ENCODE peak calls at places on chromosomes 12 and 14, in seven cellular contexts. One of them, this sample, is unnamed. For H3K4me1 and H3K36me3, the result is how much of the 10 kb centered on the place peaks cover.

GRCh38 chr14:61281186-61281676 is at the start of gene TMEM30B:
- DNase-seq in neuronal stem cell: no peak
- DNase-seq in mammary epithelial cell: peak
- DNase-seq in psoas muscle: no peak
- DNase-seq in hepatocyte: peak
- DNase-seq in breast epithelium: peak
- DNase-seq in adipocyte: no peak
- DNase-seq in this sample: no peak

GRCh38 chr12:6093764-6094163 is 30.7 kb downstream of the VWF start:
- DNase-seq in neuronal stem cell: no peak
- DNase-seq in mammary epithelial cell: no peak
- DNase-seq in psoas muscle: no peak
- DNase-seq in hepatocyte: no peak
- DNase-seq in breast epithelium: peak
- DNase-seq in adipocyte: no peak
- DNase-seq in this sample: no peak

GRCh38 chr12:68119724-68120211 is 39.8 kb downstream of the IFNG start:
- DNase-seq in neuronal stem cell: no peak
- DNase-seq in mammary epithelial cell: peak
- DNase-seq in psoas muscle: no peak
- DNase-seq in hepatocyte: no peak
- DNase-seq in breast epithelium: no peak
- DNase-seq in adipocyte: no peak
- DNase-seq in this sample: no peak

GRCh38 chr12:119691202-119691846 is 23.4 kb downstream of the PRKAB1 start:
- DNase-seq in neuronal stem cell: no peak
- DNase-seq in mammary epithelial cell: no peak
- DNase-seq in psoas muscle: no peak
- DNase-seq in hepatocyte: no peak
- DNase-seq in breast epithelium: no peak
- DNase-seq in adipocyte: no peak
- DNase-seq in this sample: no peak

GRCh38 chr14:64234877-64235651 is 59.1 kb downstream of the ESR2 start:
- DNase-seq in neuronal stem cell: no peak
- DNase-seq in mammary epithelial cell: peak
- DNase-seq in psoas muscle: no peak
- DNase-seq in hepatocyte: no peak
- DNase-seq in breast epithelium: peak
- DNase-seq in adipocyte: no peak
- DNase-seq in this sample: no peak

GRCh38 chr12:13435535-13435934 is 239.0 kb downstream of the EMP1 start:
- DNase-seq in neuronal stem cell: no peak
- DNase-seq in mammary epithelial cell: no peak
- DNase-seq in psoas muscle: no peak
- DNase-seq in hepatocyte: peak
- DNase-seq in breast epithelium: no peak
- DNase-seq in adipocyte: no peak
- DNase-seq in this sample: no peak

GRCh38 chr14:66152269-66152668 is 333.9 kb upstream of the CCDC196 start:
- DNase-seq in neuronal stem cell: no peak
- DNase-seq in mammary epithelial cell: no peak
- DNase-seq in psoas muscle: no peak
- DNase-seq in hepatocyte: peak
- DNase-seq in breast epithelium: no peak
- DNase-seq in adipocyte: no peak
- DNase-seq in this sample: no peak

GRCh38 chr12:113735146-113735545 is 231.0 kb downstream of the RBM19 start:
- DNase-seq in neuronal stem cell: no peak
- DNase-seq in mammary epithelial cell: no peak
- DNase-seq in psoas muscle: no peak
- DNase-seq in hepatocyte: no peak
- DNase-seq in breast epithelium: no peak
- DNase-seq in adipocyte: no peak
- DNase-seq in this sample: no peak

GRCh38 chr12:32522322-32523221 is 123.2 kb downstream of the FGD4 start:
- DNase-seq in neuronal stem cell: no peak
- DNase-seq in mammary epithelial cell: no peak
- DNase-seq in psoas muscle: no peak
- DNase-seq in hepatocyte: no peak
- DNase-seq in breast epithelium: no peak
- DNase-seq in adipocyte: no peak
- DNase-seq in this sample: no peak

DNA sequence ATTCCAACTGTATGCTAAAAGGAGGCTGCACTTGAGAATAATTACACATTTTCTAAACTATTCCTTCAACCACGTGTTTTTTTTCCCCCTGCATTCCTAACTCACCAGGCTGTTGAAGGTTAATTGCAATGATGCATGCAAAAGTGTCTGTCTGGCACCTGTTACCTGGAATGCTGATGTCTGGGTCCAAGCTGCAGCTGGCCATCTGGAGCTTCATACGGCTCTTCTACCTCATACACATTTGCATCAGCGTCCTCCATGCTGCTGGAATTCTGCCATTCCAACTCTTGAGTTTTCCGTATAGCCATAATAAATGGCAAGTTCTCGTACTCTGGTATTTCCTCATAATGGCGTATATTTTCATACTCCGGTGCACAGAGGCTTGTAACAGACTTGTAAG is 8.6 kb downstream of the FGD6 start:
- DNase-seq in neuronal stem cell: no peak
- DNase-seq in mammary epithelial cell: no peak
- DNase-seq in psoas muscle: no peak
- DNase-seq in hepatocyte: no peak
- DNase-seq in breast epithelium: no peak
- DNase-seq in adipocyte: no peak
- DNase-seq in this sample: no peak
- H3K4me1 ChIP-seq in neuronal stem cell: under half
- H3K4me1 ChIP-seq in mammary epithelial cell: under half
- H3K4me1 ChIP-seq in psoas muscle: under half
- H3K4me1 ChIP-seq in hepatocyte: under half
- H3K4me1 ChIP-seq in breast epithelium: under half
- H3K4me1 ChIP-seq in adipocyte: under half
- H3K4me1 ChIP-seq in this sample: under half

GRCh38 chr12:96375841-96376249 is 24.4 kb downstream of the CDK17 start:
- DNase-seq in neuronal stem cell: no peak
- DNase-seq in mammary epithelial cell: no peak
- DNase-seq in psoas muscle: no peak
- DNase-seq in hepatocyte: no peak
- DNase-seq in breast epithelium: no peak
- DNase-seq in adipocyte: no peak
- DNase-seq in this sample: no peak

GRCh38 chr12:96383371-96383770 is 16.9 kb downstream of the CDK17 start:
- DNase-seq in neuronal stem cell: no peak
- DNase-seq in mammary epithelial cell: no peak
- DNase-seq in psoas muscle: no peak
- DNase-seq in hepatocyte: no peak
- DNase-seq in breast epithelium: no peak
- DNase-seq in adipocyte: no peak
- DNase-seq in this sample: no peak

GRCh38 chr12:96376865-96377264 is 23.4 kb downstream of the CDK17 start:
- DNase-seq in neuronal stem cell: no peak
- DNase-seq in mammary epithelial cell: no peak
- DNase-seq in psoas muscle: no peak
- DNase-seq in hepatocyte: no peak
- DNase-seq in breast epithelium: no peak
- DNase-seq in adipocyte: no peak
- DNase-seq in this sample: no peak

GRCh38 chr12:96375173-96375572 is 25.1 kb downstream of the CDK17 start:
- DNase-seq in neuronal stem cell: no peak
- DNase-seq in mammary epithelial cell: no peak
- DNase-seq in psoas muscle: no peak
- DNase-seq in hepatocyte: no peak
- DNase-seq in breast epithelium: no peak
- DNase-seq in adipocyte: no peak
- DNase-seq in this sample: no peak

DNA sequence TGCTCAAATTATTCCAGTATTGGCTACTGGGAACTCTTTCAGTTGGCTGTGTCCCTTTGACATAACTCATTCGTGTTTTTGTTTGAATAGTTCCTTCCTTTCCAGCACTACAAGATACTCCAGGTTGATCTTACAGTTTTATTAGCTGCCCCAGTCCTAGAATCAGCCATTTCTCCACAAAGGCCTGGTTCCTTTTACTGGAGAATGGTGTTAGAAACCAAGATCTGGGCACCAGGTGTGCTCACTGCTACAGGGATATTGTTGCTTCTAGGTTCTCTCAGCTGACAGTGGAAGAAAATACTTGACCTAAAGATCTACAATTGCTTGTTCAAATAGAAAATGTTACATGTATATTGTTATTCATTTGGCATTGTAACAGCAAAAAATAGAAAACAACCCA is 21.9 kb downstream of the CDK17 start:
- DNase-seq in neuronal stem cell: no peak
- DNase-seq in mammary epithelial cell: no peak
- DNase-seq in psoas muscle: no peak
- DNase-seq in hepatocyte: no peak
- DNase-seq in breast epithelium: no peak
- DNase-seq in adipocyte: no peak
- DNase-seq in this sample: no peak
- H3K36me3 ChIP-seq in neuronal stem cell: under half
- H3K36me3 ChIP-seq in mammary epithelial cell: under half
- H3K36me3 ChIP-seq in psoas muscle: under half
- H3K36me3 ChIP-seq in hepatocyte: under half
- H3K36me3 ChIP-seq in breast epithelium: under half
- H3K36me3 ChIP-seq in adipocyte: under half
- H3K36me3 ChIP-seq in this sample: under half

GRCh38 chr14:75341639-75342038 is 63.0 kb downstream of the FOS start:
- DNase-seq in neuronal stem cell: no peak
- DNase-seq in mammary epithelial cell: no peak
- DNase-seq in psoas muscle: no peak
- DNase-seq in hepatocyte: no peak
- DNase-seq in breast epithelium: no peak
- DNase-seq in adipocyte: peak
- DNase-seq in this sample: no peak

GRCh38 chr14:75344396-75344795 is 65.8 kb downstream of the FOS start:
- DNase-seq in neuronal stem cell: no peak
- DNase-seq in mammary epithelial cell: no peak
- DNase-seq in psoas muscle: no peak
- DNase-seq in hepatocyte: no peak
- DNase-seq in breast epithelium: no peak
- DNase-seq in adipocyte: no peak
- DNase-seq in this sample: no peak

GRCh38 chr14:75340921-75341320 is 62.3 kb downstream of the FOS start:
- DNase-seq in neuronal stem cell: no peak
- DNase-seq in mammary epithelial cell: no peak
- DNase-seq in psoas muscle: peak
- DNase-seq in hepatocyte: peak
- DNase-seq in breast epithelium: peak
- DNase-seq in adipocyte: no peak
- DNase-seq in this sample: peak

GRCh38 chr14:75343914-75344313 is 65.3 kb downstream of the FOS start:
- DNase-seq in neuronal stem cell: no peak
- DNase-seq in mammary epithelial cell: no peak
- DNase-seq in psoas muscle: no peak
- DNase-seq in hepatocyte: no peak
- DNase-seq in breast epithelium: no peak
- DNase-seq in adipocyte: peak
- DNase-seq in this sample: no peak

DNA sequence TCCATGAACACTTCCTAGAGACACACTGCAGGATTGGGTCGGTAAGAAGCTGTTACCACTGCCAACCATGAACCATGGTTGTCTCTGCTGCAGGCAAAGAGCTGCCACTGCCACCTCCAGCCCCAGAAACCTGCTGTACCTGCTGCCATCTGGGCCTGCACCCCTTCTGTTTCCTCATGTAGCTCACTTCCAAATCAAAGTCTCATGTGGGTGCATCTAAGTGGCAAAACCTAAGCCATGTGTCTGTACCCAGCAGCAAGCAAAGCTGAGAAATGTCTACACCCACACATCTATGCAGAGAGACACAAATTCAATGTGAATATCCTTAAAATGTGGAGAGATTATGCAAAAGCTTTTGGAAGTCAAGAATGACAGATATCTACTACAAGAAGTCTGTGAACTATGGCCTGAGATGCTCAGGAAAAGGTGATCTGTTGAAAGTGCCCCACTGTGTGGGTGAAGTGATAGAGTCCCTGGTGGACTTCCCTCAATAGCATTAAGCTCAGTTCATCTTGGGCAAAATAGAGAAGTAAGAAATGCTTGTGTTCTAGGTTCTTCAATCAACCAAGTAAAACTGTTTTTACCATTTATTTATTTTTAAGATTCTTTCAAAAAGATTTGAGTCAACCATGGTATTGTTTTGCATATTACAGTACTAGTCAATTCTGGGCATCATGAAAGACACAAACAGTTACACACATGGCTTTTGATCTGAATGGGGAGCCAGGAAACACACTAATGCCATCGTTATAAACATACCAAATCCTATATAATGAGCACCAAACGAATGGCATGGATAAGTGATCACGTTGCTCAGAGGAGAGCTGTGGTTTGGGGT is 64.4 kb downstream of the FOS start:
- DNase-seq in neuronal stem cell: no peak
- DNase-seq in mammary epithelial cell: no peak
- DNase-seq in psoas muscle: no peak
- DNase-seq in hepatocyte: no peak
- DNase-seq in breast epithelium: no peak
- DNase-seq in adipocyte: no peak
- DNase-seq in this sample: no peak
- H3K4me1 ChIP-seq in neuronal stem cell: under half
- H3K4me1 ChIP-seq in mammary epithelial cell: under half
- H3K4me1 ChIP-seq in psoas muscle: under half
- H3K4me1 ChIP-seq in hepatocyte: under half
- H3K4me1 ChIP-seq in breast epithelium: under half
- H3K4me1 ChIP-seq in adipocyte: half or more
- H3K4me1 ChIP-seq in this sample: under half

GRCh38 chr14:105458571-105458970 is 16.1 kb upstream of the CRIP2 start:
- DNase-seq in neuronal stem cell: no peak
- DNase-seq in mammary epithelial cell: no peak
- DNase-seq in psoas muscle: no peak
- DNase-seq in hepatocyte: no peak
- DNase-seq in breast epithelium: no peak
- DNase-seq in adipocyte: no peak
- DNase-seq in this sample: peak

GRCh38 chr14:105460616-105461015 is 14.0 kb upstream of the CRIP2 start:
- DNase-seq in neuronal stem cell: no peak
- DNase-seq in mammary epithelial cell: no peak
- DNase-seq in psoas muscle: no peak
- DNase-seq in hepatocyte: no peak
- DNase-seq in breast epithelium: no peak
- DNase-seq in adipocyte: no peak
- DNase-seq in this sample: no peak

GRCh38 chr14:105460116-105460515 is 14.5 kb upstream of the CRIP2 start:
- DNase-seq in neuronal stem cell: no peak
- DNase-seq in mammary epithelial cell: no peak
- DNase-seq in psoas muscle: no peak
- DNase-seq in hepatocyte: no peak
- DNase-seq in breast epithelium: no peak
- DNase-seq in adipocyte: no peak
- DNase-seq in this sample: no peak

GRCh38 chr14:105464501-105464900 is 10.1 kb upstream of the CRIP2 start:
- DNase-seq in neuronal stem cell: no peak
- DNase-seq in mammary epithelial cell: no peak
- DNase-seq in psoas muscle: no peak
- DNase-seq in hepatocyte: no peak
- DNase-seq in breast epithelium: no peak
- DNase-seq in adipocyte: no peak
- DNase-seq in this sample: no peak

DNA sequence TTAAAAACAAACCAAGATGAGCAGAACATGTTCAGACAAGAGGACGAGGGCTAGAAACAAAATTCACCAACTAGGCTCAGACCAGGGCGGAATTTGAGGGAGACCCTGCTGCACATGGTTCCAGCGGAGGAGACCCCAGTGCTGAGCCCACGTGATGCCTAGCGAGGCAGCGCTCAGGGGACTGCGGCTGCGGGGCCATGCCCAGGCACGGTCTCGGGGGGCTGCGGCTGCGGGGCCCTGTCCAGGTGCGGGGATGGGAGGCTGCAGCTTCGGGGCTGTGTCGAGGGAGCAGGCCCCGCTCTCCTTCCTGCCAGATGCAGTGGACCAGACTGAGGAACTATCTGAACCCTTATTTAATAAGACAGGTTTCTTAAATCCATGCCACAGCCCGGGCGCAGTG is 12.7 kb upstream of the CRIP2 start:
- DNase-seq in neuronal stem cell: no peak
- DNase-seq in mammary epithelial cell: no peak
- DNase-seq in psoas muscle: no peak
- DNase-seq in hepatocyte: no peak
- DNase-seq in breast epithelium: no peak
- DNase-seq in adipocyte: no peak
- DNase-seq in this sample: no peak
- H3K36me3 ChIP-seq in neuronal stem cell: half or more
- H3K36me3 ChIP-seq in mammary epithelial cell: under half
- H3K36me3 ChIP-seq in psoas muscle: half or more
- H3K36me3 ChIP-seq in hepatocyte: under half
- H3K36me3 ChIP-seq in breast epithelium: under half
- H3K36me3 ChIP-seq in adipocyte: under half
- H3K36me3 ChIP-seq in this sample: under half

This sample was measured in heart left ventricle.